ENCODE peak calls at places on chromosomes 3 and 15, in seven cellular contexts. M, J, L, F, E, B and Y are unnamed samples. For H3K9me3 and H3K4me1, the result is how much of the 10 kb centered on the place peaks cover.

GRCh38 chr15:65939901-65940617 is 70.8 kb downstream of the RAB11A start:
- DNase-seq in J (no peak), B (peak), F (no peak), E (peak), L (peak), M (peak), Y (peak)

GRCh38 chr3:124557433-124558232 is 172.6 kb upstream of the UMPS start:
- DNase-seq in M (peak), F (no peak), E (peak), L (peak), B (peak), J (no peak), Y (no peak)

GRCh38 chr15:28165791-28166190 is 66.7 kb upstream of the OCA2 start:
- DNase-seq in J (no peak), E (no peak), F (no peak), M (no peak), L (no peak), B (no peak), Y (no peak)

GRCh38 chr3:196639517-196640500 is at the start of gene NRROS:
- DNase-seq in F (peak), E (peak), J (no peak), B (peak), M (peak), L (peak), Y (peak)

GRCh38 chr15:101827257-101827656 is 15.3 kb downstream of the OR4F15 start:
- DNase-seq in F (no peak), L (peak), E (no peak), M (peak), J (no peak), B (peak), Y (no peak)

GRCh38 chr3:87792532-87793321 is 266.1 kb downstream of the CGGBP1 start:
- DNase-seq in M (peak), F (peak), L (no peak), B (no peak), J (no peak), E (no peak), Y (peak)

GRCh38 chr3:134606033-134607025 is 44.5 kb downstream of the KY start:
- DNase-seq in M (no peak), J (no peak), L (no peak), B (no peak), F (no peak), E (no peak), Y (no peak)

GRCh38 chr3:112640333-112640863 is 545 bp downstream of the CCDC80 start:
- DNase-seq in M (peak), F (no peak), J (no peak), L (peak), B (peak), E (no peak), Y (peak)

GRCh38 chr3:134201201-134202130 is 49.2 kb downstream of the RYK start:
- DNase-seq in E (peak), F (no peak), L (peak), B (peak), M (peak), J (no peak), Y (no peak)

GRCh38 chr15:39786444-39787056 is 3.9 kb upstream of the FSIP1 start:
- DNase-seq in M (peak), E (peak), F (peak), B (peak), J (peak), L (peak), Y (peak)

GRCh38 chr3:188008582-188009213 is 145.3 kb upstream of the LPP start:
- DNase-seq in J (no peak), L (no peak), M (no peak), B (no peak), E (peak), F (no peak), Y (no peak)

GRCh38 chr15:89575656-89576416 is 567 bp downstream of the TICRR start:
- DNase-seq in J (no peak), F (no peak), E (peak), M (peak), L (peak), B (no peak), Y (peak)

GRCh38 chr15:57861039-57861638 is 154.6 kb downstream of the POLR2M start:
- DNase-seq in F (peak), B (peak), M (peak), E (peak), L (peak), J (peak), Y (no peak)

GRCh38 chr3:189683576-189684255 is 52.5 kb downstream of the TP63 start:
- DNase-seq in L (no peak), J (no peak), F (no peak), M (no peak), E (no peak), B (no peak), Y (no peak)

GRCh38 chr15:62549345-62549970 is 384.4 kb upstream of the C2CD4B start:
- DNase-seq in E (peak), J (peak), M (peak), F (no peak), L (peak), B (peak), Y (no peak)

GRCh38 chr3:192133271-192133670 is 594.1 kb downstream of the FGF12 start:
- DNase-seq in L (no peak), E (no peak), M (peak), F (no peak), J (no peak), B (no peak), Y (peak)

GRCh38 chr15:97684249-97684648 is 276.3 kb upstream of the ARRDC4 start:
- DNase-seq in L (no peak), J (no peak), M (no peak), B (no peak), E (no peak), F (no peak), Y (no peak)

GRCh38 chr15:48385031-48385430 is 53.8 kb downstream of the DUT start:
- DNase-seq in M (peak), L (peak), E (no peak), J (no peak), B (no peak), F (no peak), Y (no peak)

GRCh38 chr3:171979081-171979480 is 60.3 kb upstream of the FNDC3B start:
- DNase-seq in B (no peak), E (no peak), F (no peak), J (no peak), M (no peak), L (no peak), Y (no peak)

GRCh38 chr3:23174426-23175039 is 28.6 kb upstream of the UBE2E2 start:
- DNase-seq in B (peak), J (no peak), F (no peak), L (no peak), M (no peak), E (no peak), Y (no peak)

GRCh38 chr3:172559029-172559428 is 35.8 kb upstream of the TNFSF10 start:
- DNase-seq in L (no peak), B (no peak), M (no peak), J (no peak), F (no peak), E (no peak), Y (no peak)

GRCh38 chr3:133211449-133211848 is 173.3 kb downstream of the TMEM108 start:
- DNase-seq in L (no peak), M (no peak), J (no peak), B (no peak), E (no peak), F (no peak), Y (no peak)

GRCh38 chr3:190188197-190188596 is 67.5 kb upstream of the P3H2 start:
- DNase-seq in B (no peak), F (no peak), E (no peak), M (no peak), J (no peak), L (no peak), Y (no peak)

GRCh38 chr3:83523470-83524073 is 1435.2 kb upstream of the CADM2 start:
- DNase-seq in E (peak), F (peak), J (peak), B (peak), L (no peak), M (peak), Y (no peak)

GRCh38 chr3:27311400-27311799 is 57.8 kb downstream of the NEK10 start:
- DNase-seq in F (no peak), B (peak), M (peak), L (peak), E (peak), J (peak), Y (peak)

GRCh38 chr3:126550488-126551051 is 8.2 kb downstream of the C3orf22 start:
- DNase-seq in M (no peak), L (no peak), B (no peak), F (no peak), J (no peak), E (no peak), Y (peak)

GRCh38 chr3:169769287-169770181 is at the start of gene ACTRT3:
- DNase-seq in E (peak), M (peak), F (peak), L (peak), J (peak), B (peak), Y (peak)

GRCh38 chr3:9122732-9123364 is 126.6 kb downstream of the SRGAP3 start:
- DNase-seq in J (no peak), M (no peak), E (no peak), L (no peak), B (no peak), F (no peak), Y (no peak)

GRCh38 chr3:66004244-66004643 is 34.5 kb downstream of the MAGI1 start:
- DNase-seq in M (no peak), F (no peak), B (no peak), L (no peak), E (no peak), J (no peak), Y (no peak)

GRCh38 chr3:60226907-60227306 is 1024.3 kb downstream of the FHIT start:
- DNase-seq in F (no peak), J (no peak), M (no peak), L (no peak), B (no peak), E (no peak), Y (no peak)

GRCh38 chr3:99012051-99012450 is 110.6 kb upstream of the DCBLD2 start:
- DNase-seq in J (no peak), L (peak), E (no peak), F (no peak), M (peak), B (peak), Y (no peak)

GRCh38 chr15:41544650-41545015 is 576 bp upstream of the RPAP1 start:
- DNase-seq in J (no peak), F (no peak), E (no peak), L (no peak), B (no peak), M (peak), Y (no peak)

GRCh38 chr3:140545756-140546155 is 132.1 kb upstream of the TRIM42 start:
- DNase-seq in L (no peak), E (no peak), J (no peak), F (no peak), M (no peak), B (no peak), Y (peak)

GRCh38 chr15:89360294-89360971 is 25.8 kb upstream of the POLG start:
- DNase-seq in M (no peak), F (no peak), B (no peak), E (no peak), L (no peak), J (no peak), Y (peak)

GRCh38 chr3:72821170-72821781 is 27.0 kb downstream of the SHQ1 start:
- DNase-seq in J (no peak), E (peak), L (peak), F (no peak), M (no peak), B (peak), Y (peak)

GRCh38 chr3:13040381-13041074 is 32.7 kb downstream of the IQSEC1 start:
- DNase-seq in M (peak), J (no peak), B (no peak), F (no peak), L (no peak), E (no peak), Y (no peak)

GRCh38 chr15:31396881-31397560 is 70.4 kb downstream of the KLF13 start:
- DNase-seq in B (peak), F (peak), J (peak), M (peak), L (peak), E (peak), Y (peak)

GRCh38 chr3:112634786-112635541 is 6.0 kb downstream of the CCDC80 start:
- DNase-seq in F (no peak), M (peak), E (no peak), L (peak), B (no peak), J (no peak), Y (no peak)

GRCh38 chr3:128746881-128747280 is 20.9 kb downstream of the RAB7A start:
- DNase-seq in M (no peak), L (no peak), B (no peak), F (no peak), E (no peak), J (no peak), Y (no peak)
- H3K9me3 ChIP-seq in M (under half), L (under half), B (under half), F (under half), E (under half), J (under half), Y (under half)

GRCh38 chr3:186930143-186930638 is at the start of gene ST6GAL1:
- DNase-seq in E (peak), J (peak), F (peak), B (peak), L (peak), M (peak), Y (peak)

GRCh38 chr3:186929676-186930075 is 650 bp upstream of the ST6GAL1 start:
- DNase-seq in E (no peak), F (no peak), L (no peak), J (no peak), M (no peak), B (no peak), Y (no peak)

GRCh38 chr3:186931487-186932280 is 1.4 kb downstream of the ST6GAL1 start:
- DNase-seq in F (no peak), B (peak), E (peak), J (peak), M (peak), L (peak), Y (peak)

GRCh38 chr3:186932281-186933181 is 2.2 kb downstream of the ST6GAL1 start:
- DNase-seq in E (peak), B (peak), F (no peak), M (no peak), L (no peak), J (no peak), Y (no peak)

DNA sequence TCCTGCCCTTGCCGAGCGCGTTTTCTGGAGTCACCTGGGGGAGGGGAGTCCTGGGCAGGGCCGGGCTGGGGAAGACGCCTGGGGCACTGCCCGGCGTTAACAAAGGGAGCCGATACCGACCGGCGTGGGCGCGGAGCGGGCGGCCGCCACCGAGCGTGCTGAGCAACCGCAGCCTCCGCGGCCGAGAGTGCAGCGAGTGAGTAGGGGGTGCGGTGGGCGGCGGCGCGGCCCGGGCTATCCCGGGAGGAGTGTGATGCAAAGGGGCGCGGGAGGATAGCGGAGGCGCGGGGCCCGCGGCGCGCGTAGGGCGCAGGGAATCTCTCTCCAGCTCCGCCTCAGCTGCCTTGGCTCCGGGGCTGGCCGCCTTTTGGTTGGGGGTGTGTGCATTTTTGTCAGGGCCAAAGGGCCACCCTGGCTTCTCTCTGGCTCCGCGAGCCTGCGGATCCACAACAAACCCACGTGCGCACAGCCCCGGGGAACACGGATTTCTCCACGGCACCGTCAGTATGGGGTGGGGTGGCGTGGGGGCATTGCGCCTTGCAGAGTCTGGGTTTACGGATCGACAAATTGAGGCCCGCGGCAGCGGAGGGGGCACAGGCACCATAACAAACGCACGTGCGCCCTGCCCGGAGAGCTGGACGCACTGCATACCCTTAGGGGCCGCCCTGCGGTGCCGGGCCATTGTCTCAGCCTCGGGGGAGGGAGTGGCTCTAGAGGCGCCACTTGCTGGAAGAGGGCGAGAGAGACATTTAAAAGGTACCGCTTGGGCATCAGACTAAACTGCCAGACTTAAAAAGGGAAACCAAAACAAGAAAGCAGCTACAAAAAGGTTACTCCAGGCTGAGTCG is 537 bp downstream of the ST6GAL1 start:
- DNase-seq in J (peak), F (peak), E (peak), B (peak), M (peak), L (peak), Y (no peak)
- H3K4me2 ChIP-seq in J (peak), F (peak), E (peak), B (peak), M (peak), L (peak), Y (peak)

GRCh38 chr15:64850778-64851502 is 9.2 kb downstream of the PLEKHO2 start:
- DNase-seq in M (no peak), E (no peak), J (no peak), L (no peak), B (no peak), F (no peak), Y (no peak)
- H3K4me1 ChIP-seq in M (under half), E (half or more), J (under half), L (half or more), B (half or more), F (under half), Y (under half)

DNA sequence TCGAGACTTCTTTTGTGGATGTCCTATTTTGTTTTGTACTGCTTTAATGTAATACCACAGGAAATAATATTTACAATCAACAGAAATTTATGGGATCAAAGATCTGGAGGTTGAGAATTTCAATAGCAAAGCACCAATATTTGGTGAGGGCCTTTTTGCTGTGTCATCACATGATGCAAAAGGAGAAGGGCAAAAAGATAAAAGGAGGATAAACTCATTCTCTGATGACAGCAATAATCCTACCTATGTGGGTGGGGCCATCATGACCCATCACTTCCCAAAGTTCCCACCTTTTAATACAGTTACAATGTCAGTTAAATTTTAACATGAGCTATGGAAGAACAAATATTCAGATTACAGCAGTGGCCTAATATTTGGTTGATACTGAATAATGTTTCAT is 832.9 kb downstream of the OTOL1 start:
- DNase-seq in L (no peak), B (no peak), E (no peak), M (no peak), J (no peak), F (no peak), Y (no peak)
- H3K9me3 ChIP-seq in L (under half), B (under half), E (under half), M (under half), J (under half), F (under half), Y (under half)

GRCh38 chr3:185267193-185267592 is 13.3 kb upstream of the EHHADH start:
- DNase-seq in E (no peak), F (no peak), B (no peak), M (no peak), L (no peak), J (no peak), Y (no peak)
- H3K4me2 ChIP-seq in E (no peak), F (no peak), B (no peak), M (no peak), L (no peak), J (no peak), Y (no peak)

GRCh38 chr3:106035618-106036017 is 166.8 kb upstream of the CBLB start:
- DNase-seq in F (no peak), B (no peak), L (no peak), J (no peak), M (no peak), E (no peak), Y (no peak)

GRCh38 chr3:106033654-106034053 is 164.8 kb upstream of the CBLB start:
- DNase-seq in F (no peak), J (no peak), M (no peak), L (no peak), B (no peak), E (no peak), Y (no peak)

GRCh38 chr3:106032479-106032878 is 163.7 kb upstream of the CBLB start:
- DNase-seq in F (no peak), M (no peak), L (no peak), B (no peak), J (no peak), E (no peak), Y (no peak)

GRCh38 chr3:106036706-106037105 is 167.9 kb upstream of the CBLB start:
- DNase-seq in F (no peak), B (no peak), M (no peak), J (no peak), E (no peak), L (no peak), Y (no peak)

GRCh38 chr3:106034313-106034712 is 165.5 kb upstream of the CBLB start:
- DNase-seq in B (no peak), L (no peak), J (no peak), E (peak), M (no peak), F (no peak), Y (no peak)
- H3K4me1 ChIP-seq in B (under half), L (under half), J (under half), E (under half), M (under half), F (under half), Y (under half)

GRCh38 chr3:71145954-71146353 is 437.6 kb downstream of the FOXP1 start:
- DNase-seq in M (no peak), F (no peak), E (no peak), J (no peak), L (no peak), B (no peak), Y (no peak)

GRCh38 chr3:71148455-71149060 is 435.0 kb downstream of the FOXP1 start:
- DNase-seq in J (no peak), L (no peak), B (no peak), E (no peak), M (no peak), F (no peak), Y (no peak)

GRCh38 chr3:71144525-71145253 is 438.8 kb downstream of the FOXP1 start:
- DNase-seq in E (no peak), B (no peak), L (peak), F (no peak), M (no peak), J (no peak), Y (peak)

GRCh38 chr3:71143493-71143892 is 440.0 kb downstream of the FOXP1 start:
- DNase-seq in E (no peak), L (no peak), B (no peak), J (no peak), M (no peak), F (no peak), Y (no peak)

DNA sequence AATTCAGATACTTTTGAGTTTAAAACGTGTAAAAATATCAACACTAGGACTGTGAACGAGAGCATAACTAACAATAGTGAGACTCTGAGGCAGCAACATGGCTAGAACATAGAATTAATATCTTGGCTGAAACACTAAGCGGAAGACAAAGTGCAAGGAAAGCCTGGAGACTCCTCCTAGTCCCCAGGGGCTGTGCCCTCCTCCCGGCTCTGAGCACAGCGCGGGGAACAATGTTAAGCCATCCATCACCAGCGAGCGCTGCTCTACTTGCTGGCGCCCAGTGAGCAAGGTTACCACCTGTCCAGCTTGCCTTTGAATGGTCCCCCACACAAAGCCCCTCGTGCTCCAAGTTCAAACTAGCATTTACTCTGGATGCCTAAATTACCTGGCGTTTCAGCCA is 436.9 kb downstream of the FOXP1 start:
- DNase-seq in E (no peak), L (no peak), M (no peak), B (no peak), J (no peak), F (no peak), Y (no peak)
- H3K9me3 ChIP-seq in E (under half), L (under half), M (under half), B (under half), J (under half), F (under half), Y (under half)